ENCODE peak calls at places on chromosomes 6 and 20, in five cellular contexts. P is ascending aorta; Q is NAMALWA; G is NCI-H345; F is stimulated activated naive CD8-positive, alpha-beta T cell treated with anti-CD3 and anti-CD28 coated beads, Interleukin-15, Interleukin-2, amounts not matched to agents 100 U/mL and 50 U/mL, for 24 hours. Y is an unnamed sample.

GRCh38 chr6:93624408-93624807 is 205.0 kb upstream of the EPHA7 start:
- DNase-seq in P (no peak), Q (no peak), G (peak), F (no peak), Y (no peak)

GRCh38 chr6:51892750-51893149 is 194.7 kb downstream of the PKHD1 start:
- DNase-seq in P (no peak), Q (no peak), G (no peak), F (no peak), Y (no peak)

GRCh38 chr6:393391-394221 is 2.1 kb downstream of the IRF4 start:
- DNase-seq in P (no peak), Q (no peak), G (no peak), F (peak), Y (peak)

GRCh38 chr6:35011096-35012041 is 122.3 kb downstream of the ANKS1A start:
- DNase-seq in P (no peak), Q (no peak), G (no peak), F (no peak), Y (no peak)

GRCh38 chr6:45746046-45746445 is 269.6 kb downstream of the CLIC5 start:
- DNase-seq in P (no peak), Q (no peak), G (no peak), F (no peak), Y (no peak)

GRCh38 chr20:2289475-2289874 is 6.3 kb upstream of the TGM3 start:
- DNase-seq in P (no peak), Q (no peak), G (no peak), F (no peak), Y (no peak)

GRCh38 chr6:50110557-50110956 is 60.8 kb upstream of the DEFB112 start:
- DNase-seq in P (no peak), Q (no peak), G (no peak), F (no peak), Y (no peak)

GRCh38 chr20:41095110-41095969 is 42.0 kb upstream of the PLCG1 start:
- DNase-seq in P (no peak), Q (peak), G (peak), F (peak), Y (peak)